ENCODE peak calls at places on chromosomes 16 and 17, in ten cellular contexts. D, I, U, J, Z, C, W, N, P and S are unnamed samples.

GRCh38 chr17:39808409-39808997 is 55.6 kb downstream of the IKZF3 start:
- DNase-seq in D (no peak), I (no peak), U (no peak), J (no peak), Z (no peak), C (no peak), W (no peak), N (no peak), P (no peak), S (no peak)

GRCh38 chr17:49193513-49194296 is 16.7 kb downstream of the GNGT2 start:
- DNase-seq in D (no peak), I (peak), U (peak), J (peak), Z (peak), C (peak), W (peak), N (peak), P (no peak), S (no peak)

GRCh38 chr17:43661699-43662431 is at the start of gene MEOX1:
- DNase-seq in D (no peak), I (no peak), U (no peak), J (peak), Z (no peak), C (peak), W (no peak), N (peak), P (no peak), S (no peak)

GRCh38 chr17:59406808-59407381 is 75.4 kb downstream of the YPEL2 start:
- DNase-seq in D (peak), I (no peak), U (no peak), J (no peak), Z (no peak), C (peak), W (peak), N (peak), P (no peak), S (no peak)

GRCh38 chr16:53952215-53953208 is 248.6 kb downstream of the FTO start:
- DNase-seq in D (no peak), I (no peak), U (no peak), J (no peak), Z (no peak), C (peak), W (no peak), N (no peak), P (no peak), S (no peak)

GRCh38 chr16:28495098-28495793 is 803 bp downstream of the APOBR start:
- DNase-seq in D (no peak), I (no peak), U (no peak), J (no peak), Z (no peak), C (no peak), W (no peak), N (no peak), P (no peak), S (no peak)

GRCh38 chr16:22109258-22109898 is 17.0 kb downstream of the VWA3A start:
- DNase-seq in D (no peak), I (no peak), U (no peak), J (no peak), Z (no peak), C (no peak), W (no peak), N (no peak), P (no peak), S (no peak)

GRCh38 chr16:87203060-87203656 is 114.0 kb downstream of the C16orf95 start:
- DNase-seq in D (peak), I (no peak), U (peak), J (no peak), Z (no peak), C (peak), W (peak), N (no peak), P (peak), S (peak)

GRCh38 chr17:57357830-57358426 is 101.6 kb downstream of the MSI2 start:
- DNase-seq in D (no peak), I (no peak), U (no peak), J (peak), Z (no peak), C (no peak), W (no peak), N (no peak), P (no peak), S (no peak)

GRCh38 chr16:26070595-26071170 is 378.9 kb downstream of the HS3ST4 start:
- DNase-seq in D (no peak), I (no peak), U (no peak), J (no peak), Z (no peak), C (no peak), W (no peak), N (no peak), P (no peak), S (no peak)

GRCh38 chr17:64032081-64032480 is 11.6 kb upstream of the ICAM2 start:
- DNase-seq in D (no peak), I (no peak), U (no peak), J (no peak), Z (no peak), C (peak), W (no peak), N (no peak), P (no peak), S (no peak)